ENCODE peak calls at places on chromosomes 1 and 21, in six cellular contexts. L, T, V, W, C and Z are unnamed samples.

GRCh38 chr21:34614443-34614692 is 545 bp downstream of the RCAN1 start:
- DNase-seq in L (no peak), T (no peak), V (no peak), W (no peak), C (no peak), Z (no peak)

GRCh38 chr1:62280960-62281465 is 38.2 kb downstream of the KANK4 start:
- DNase-seq in L (no peak), T (no peak), V (no peak), W (no peak), C (no peak), Z (no peak)

GRCh38 chr1:118100686-118101300 is 84.2 kb downstream of the SPAG17 start:
- DNase-seq in L (no peak), T (no peak), V (no peak), W (peak), C (no peak), Z (no peak)

GRCh38 chr1:185861630-185862029 is 127.4 kb downstream of the HMCN1 start:
- DNase-seq in L (no peak), T (no peak), V (no peak), W (no peak), C (peak), Z (no peak)

GRCh38 chr1:161631076-161631475 is at the start of gene FCGR3B:
- DNase-seq in L (no peak), T (no peak), V (no peak), W (no peak), C (no peak), Z (no peak)

GRCh38 chr1:20370628-20371200 is 80.0 kb downstream of the VWA5B1 start:
- DNase-seq in L (no peak), T (no peak), V (no peak), W (no peak), C (no peak), Z (no peak)

GRCh38 chr1:236416165-236416564 is 22.1 kb downstream of the EDARADD start:
- DNase-seq in L (no peak), T (no peak), V (no peak), W (no peak), C (no peak), Z (no peak)

GRCh38 chr1:75838099-75838498 is 41.4 kb downstream of the MSH4 start:
- DNase-seq in L (no peak), T (no peak), V (no peak), W (no peak), C (no peak), Z (no peak)

GRCh38 chr1:6922096-6922931 is 137.1 kb downstream of the CAMTA1 start:
- DNase-seq in L (no peak), T (no peak), V (no peak), W (peak), C (no peak), Z (no peak)

GRCh38 chr1:39204441-39205081 is at the start of gene MACF1:
- DNase-seq in L (no peak), T (peak), V (peak), W (peak), C (peak), Z (peak)
- TF ChIP-seq CTCF in L (no peak), T (peak), V (peak), W (peak), C (peak), Z (no peak)

GRCh38 chr1:156616463-156616862 is 2.8 kb upstream of the HAPLN2 start:
- DNase-seq in L (no peak), T (no peak), V (peak), W (no peak), C (peak), Z (no peak)
- TF ChIP-seq CTCF in L (no peak), T (no peak), V (peak), W (no peak), C (no peak), Z (no peak)

GRCh38 chr1:8883510-8883909 is 5.0 kb upstream of the ENO1 start:
- DNase-seq in L (no peak), T (no peak), V (no peak), W (no peak), C (peak), Z (no peak)

GRCh38 chr1:8876099-8876496 is 2.4 kb downstream of the ENO1 start:
- DNase-seq in L (no peak), T (no peak), V (no peak), W (no peak), C (no peak), Z (no peak)

GRCh38 chr1:8880068-8880676 is 1.7 kb upstream of the ENO1 start:
- DNase-seq in L (no peak), T (no peak), V (no peak), W (peak), C (peak), Z (peak)

GRCh38 chr1:8878448-8879347 is at the start of gene ENO1:
- DNase-seq in L (peak), T (peak), V (peak), W (peak), C (peak), Z (peak)

GRCh38 chr1:8879348-8880067 is 1.0 kb upstream of the ENO1 start:
- DNase-seq in L (no peak), T (no peak), V (peak), W (no peak), C (no peak), Z (no peak)
- TF ChIP-seq CTCF in L (no peak), T (peak), V (no peak), W (no peak), C (no peak), Z (no peak)

DNA sequence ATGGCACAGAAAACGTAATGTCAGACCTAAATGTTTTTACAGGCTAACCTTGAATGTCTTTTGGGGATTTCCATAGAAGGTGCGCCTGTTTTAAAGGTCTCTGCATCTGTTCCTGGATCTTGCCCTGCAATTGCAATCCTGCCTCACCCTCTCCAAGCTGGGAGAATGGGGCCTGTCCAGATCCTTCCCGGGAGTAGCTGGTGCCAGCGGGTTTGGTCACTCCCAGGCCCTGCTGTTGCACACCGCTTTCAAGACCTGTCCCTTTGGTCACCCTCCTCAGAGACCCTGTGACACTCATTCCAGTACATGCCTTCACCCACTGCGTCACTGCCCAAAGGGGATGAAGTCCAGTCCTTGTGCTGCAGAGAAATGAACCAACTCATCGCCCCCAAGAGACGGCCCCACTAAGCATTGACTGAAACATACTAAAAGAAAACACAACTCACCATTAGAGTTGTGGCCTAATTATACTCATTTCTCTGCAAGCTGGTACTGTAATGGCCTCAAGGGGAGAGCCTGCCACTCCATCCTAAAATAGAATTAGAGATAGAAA is 1.9 kb upstream of the IRF2BP2 start:
- DNase-seq in L (peak), T (peak), V (peak), W (peak), C (peak), Z (no peak)
- TF ChIP-seq CTCF in L (no peak), T (no peak), V (no peak), W (no peak), C (no peak), Z (no peak)

DNA sequence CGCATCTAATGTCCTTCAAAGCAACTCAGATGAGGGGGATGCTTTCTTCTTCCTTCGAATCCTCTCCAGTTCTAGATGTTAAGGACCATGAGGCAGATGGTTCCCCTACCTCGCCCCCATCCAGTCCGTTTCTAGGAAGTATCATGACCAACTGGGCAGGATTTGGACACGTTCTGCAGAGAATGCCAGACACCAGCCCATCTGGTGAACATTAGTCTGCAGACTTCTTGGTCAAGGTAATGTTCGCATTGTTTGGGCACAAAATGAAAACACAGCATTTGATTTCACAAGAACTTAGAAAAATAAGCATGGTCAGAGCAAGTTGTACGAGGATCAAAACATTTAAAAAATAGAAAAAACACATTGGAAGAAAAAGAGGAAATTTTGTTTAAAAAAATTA is 25.4 kb upstream of the ADARB1 start:
- DNase-seq in L (no peak), T (no peak), V (no peak), W (no peak), C (no peak), Z (no peak)
- TF ChIP-seq CTCF in L (no peak), T (no peak), V (no peak), W (no peak), C (no peak), Z (no peak)

DNA sequence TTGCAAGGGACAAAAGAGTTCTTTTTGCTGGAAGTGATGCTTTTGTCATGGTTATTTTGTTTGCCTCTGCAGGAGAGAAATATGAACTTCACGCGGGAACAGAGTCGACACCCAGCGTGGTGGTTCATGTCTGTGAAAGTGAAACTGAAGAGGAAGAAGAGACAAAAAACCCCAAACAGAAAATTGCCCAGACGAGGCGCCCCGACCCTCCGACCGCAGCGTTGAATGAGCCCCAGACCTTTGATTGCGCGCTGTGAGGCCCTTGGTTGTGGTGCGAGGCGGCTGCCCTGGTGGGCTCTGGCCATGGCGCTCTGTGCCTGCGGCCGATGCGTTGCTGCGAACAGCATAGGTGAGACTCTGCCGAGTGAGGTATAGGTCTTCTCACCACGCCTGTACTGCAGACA is 20.9 kb upstream of the NCMAP start:
- DNase-seq in L (no peak), T (no peak), V (no peak), W (no peak), C (no peak), Z (no peak)
- TF ChIP-seq CTCF in L (no peak), T (no peak), V (no peak), W (no peak), C (no peak), Z (no peak)

GRCh38 chr1:5444365-5444890 is 547.8 kb downstream of the NPHP4 start:
- DNase-seq in L (no peak), T (no peak), V (no peak), W (no peak), C (no peak), Z (no peak)
- TF ChIP-seq CTCF in L (no peak), T (no peak), V (no peak), W (no peak), C (no peak), Z (no peak)

DNA sequence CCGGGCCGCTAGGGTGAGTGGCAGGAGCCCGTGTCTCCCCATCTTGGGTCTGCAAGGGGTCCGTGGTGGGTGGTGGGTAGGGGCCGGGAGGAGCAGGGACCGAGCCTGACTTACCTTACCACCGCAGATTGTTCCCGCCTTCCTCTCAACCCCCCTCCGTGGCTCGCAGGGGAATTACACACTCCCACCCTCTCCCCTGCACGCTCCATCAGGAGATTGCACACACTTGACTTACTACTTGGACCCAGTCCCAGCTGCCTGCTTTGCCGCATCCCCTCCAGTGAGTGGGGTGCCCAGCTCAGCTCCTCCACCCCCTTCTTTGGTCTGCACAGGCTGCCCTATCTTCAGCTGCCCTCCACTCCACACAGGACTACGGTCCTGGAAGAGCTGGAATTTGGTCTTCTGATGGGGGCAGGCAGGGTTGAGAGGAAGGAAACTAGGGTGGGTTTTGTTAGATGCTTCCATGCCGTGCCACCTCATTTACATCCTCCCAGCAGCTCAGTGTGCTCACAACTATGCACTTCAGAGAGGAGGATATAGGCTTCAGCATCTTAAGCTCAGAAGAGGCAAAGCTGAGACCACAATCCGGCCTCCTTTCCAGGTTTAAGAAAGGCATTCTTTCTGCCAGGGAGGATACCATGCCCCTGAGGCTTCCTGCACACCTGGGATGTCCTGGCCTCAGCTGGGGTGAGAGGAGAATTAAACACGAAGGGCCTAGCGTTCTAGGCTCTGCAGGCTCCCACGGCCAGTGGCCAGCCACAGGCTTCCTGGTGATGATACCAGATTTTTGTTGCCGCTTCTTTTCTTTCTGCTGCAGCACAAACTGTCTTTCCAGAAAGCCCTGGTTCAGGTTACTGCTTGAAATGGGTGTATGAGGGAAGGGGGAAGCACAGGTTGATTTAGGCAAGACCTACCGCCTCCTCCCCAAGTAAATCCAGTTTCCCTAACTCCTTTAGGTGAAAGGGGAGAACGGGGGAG is 2.3 kb downstream of the KCNC4 start:
- DNase-seq in L (no peak), T (no peak), V (no peak), W (no peak), C (no peak), Z (no peak)
- TF ChIP-seq CTCF in L (no peak), T (no peak), V (no peak), W (no peak), C (no peak), Z (no peak)